ENCODE peak calls at places on chromosomes 16 and 17, in nine cellular contexts. T is colonic mucosa, D is mucosa of descending colon, X is body of pancreas, K is astrocyte, H is cardiac muscle cell, L is MM.1S, I is fibroblast of lung, E is tibial nerve. O is an unnamed sample. For H3K4me1 and H3K36me3, the result is how much of the 10 kb centered on the place peaks cover.

GRCh38 chr16:21626659-21627277 is 25.6 kb downstream of the IGSF6 start:
- DNase-seq in T (no peak), D (no peak), X (no peak), K (peak), H (peak), L (no peak), I (peak), E (peak), O (peak)

GRCh38 chr17:8503807-8504206 is 68.1 kb downstream of the NDEL1 start:
- DNase-seq in T (no peak), D (no peak), X (no peak), K (no peak), H (no peak), L (no peak), I (no peak), E (no peak), O (peak)

GRCh38 chr16:86261379-86261778 is 248.9 kb upstream of the FOXF1 start:
- DNase-seq in T (no peak), D (no peak), X (no peak), K (no peak), H (peak), L (peak), I (peak), E (no peak), O (peak)

GRCh38 chr17:17298108-17298507 is 5.1 kb upstream of the NT5M start:
- DNase-seq in T (no peak), D (no peak), X (no peak), K (no peak), H (no peak), L (peak), I (no peak), E (no peak), O (no peak)

GRCh38 chr17:57319806-57320205 is 63.5 kb downstream of the MSI2 start:
- DNase-seq in T (no peak), D (no peak), X (no peak), K (no peak), H (no peak), L (no peak), I (no peak), E (no peak), O (no peak)

GRCh38 chr16:373020-373598 is 2.8 kb upstream of the MRPL28 start:
- DNase-seq in T (no peak), D (no peak), X (no peak), K (no peak), H (no peak), L (no peak), I (no peak), E (no peak), O (no peak)

GRCh38 chr16:30350134-30350871 is 4.8 kb downstream of the CD2BP2 start:
- DNase-seq in T (no peak), D (no peak), X (no peak), K (peak), H (no peak), L (peak), I (peak), E (no peak), O (no peak)

GRCh38 chr16:85152414-85153030 is 40.2 kb upstream of the CIBAR2 start:
- DNase-seq in T (no peak), D (no peak), X (no peak), K (no peak), H (no peak), L (no peak), I (no peak), E (no peak), O (peak)

GRCh38 chr17:37844158-37844976 is 79.8 kb upstream of the TBC1D3K start:
- DNase-seq in T (peak), D (peak), X (peak), K (peak), H (peak), L (peak), I (peak), E (peak), O (peak)

GRCh38 chr17:42573095-42573494 is 4.4 kb downstream of the PSMC3IP start:
- DNase-seq in T (no peak), D (no peak), X (no peak), K (no peak), H (no peak), L (no peak), I (no peak), E (no peak), O (no peak)

GRCh38 chr17:19311421-19312215 is 50.9 kb downstream of the B9D1 start:
- DNase-seq in T (no peak), D (no peak), X (no peak), K (peak), H (peak), L (peak), I (peak), E (no peak), O (no peak)

GRCh38 chr16:84438971-84439696 is 65.3 kb downstream of the MEAK7 start:
- DNase-seq in T (no peak), D (no peak), X (no peak), K (no peak), H (no peak), L (no peak), I (no peak), E (no peak), O (no peak)

GRCh38 chr16:81945665-81946064 is 65.6 kb downstream of the SDR42E1 start:
- DNase-seq in T (no peak), D (no peak), X (no peak), K (peak), H (peak), L (no peak), I (peak), E (no peak), O (no peak)

GRCh38 chr16:12458591-12459400 is 344.9 kb downstream of the CPPED1 start:
- DNase-seq in T (no peak), D (peak), X (no peak), K (no peak), H (peak), L (no peak), I (no peak), E (peak), O (no peak)

GRCh38 chr17:42522798-42523278 is 13.2 kb upstream of the NAGLU start:
- DNase-seq in T (no peak), D (no peak), X (no peak), K (no peak), H (no peak), L (no peak), I (no peak), E (no peak), O (no peak)

GRCh38 chr16:75496546-75496945 is 1.3 kb upstream of the CHST6 start:
- DNase-seq in T (no peak), D (no peak), X (no peak), K (peak), H (peak), L (no peak), I (peak), E (no peak), O (no peak)

GRCh38 chr16:1763521-1764511 is 7.5 kb downstream of the NME3 start:
- DNase-seq in T (no peak), D (no peak), X (no peak), K (no peak), H (peak), L (no peak), I (peak), E (no peak), O (peak)

GRCh38 chr16:27526169-27526568 is 23.5 kb downstream of the GTF3C1 start:
- DNase-seq in T (no peak), D (no peak), X (peak), K (no peak), H (peak), L (no peak), I (no peak), E (no peak), O (peak)

GRCh38 chr17:8673621-8674020 is 43.1 kb upstream of the MYH10 start:
- DNase-seq in T (no peak), D (no peak), X (peak), K (peak), H (peak), L (no peak), I (peak), E (no peak), O (peak)

GRCh38 chr16:57976331-57976796 is 5.4 kb upstream of the CNGB1 start:
- DNase-seq in T (no peak), D (no peak), X (no peak), K (peak), H (peak), L (no peak), I (peak), E (no peak), O (no peak)

GRCh38 chr17:73569758-73570319 is 74.4 kb downstream of the SDK2 start:
- DNase-seq in T (no peak), D (no peak), X (no peak), K (no peak), H (no peak), L (no peak), I (no peak), E (no peak), O (no peak)

GRCh38 chr16:4936181-4936990 is 562 bp downstream of the PPL start:
- DNase-seq in T (peak), D (peak), X (peak), K (no peak), H (no peak), L (no peak), I (no peak), E (no peak), O (peak)

DNA sequence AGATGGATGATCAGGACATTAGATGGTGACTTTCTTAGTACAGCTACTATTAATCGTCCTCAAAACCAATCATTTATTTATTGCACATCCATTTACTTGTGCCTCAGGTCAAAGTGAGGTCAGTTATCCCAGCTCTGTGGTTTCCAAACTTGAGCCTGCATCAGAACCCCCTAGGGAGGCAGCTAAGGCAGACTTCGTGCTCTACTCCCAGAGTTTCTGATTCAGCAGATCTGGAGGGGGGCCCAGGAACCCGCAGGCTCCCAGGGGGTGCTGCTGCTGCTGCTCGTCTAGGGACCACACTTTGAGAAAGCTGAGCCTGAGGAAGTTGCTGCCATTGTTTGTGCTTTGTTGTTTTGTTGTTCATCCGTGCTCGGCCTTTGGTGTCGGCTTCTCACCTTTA is 44.0 kb upstream of the CLEC18B start:
- DNase-seq in T (no peak), D (no peak), X (no peak), K (no peak), H (peak), L (no peak), I (no peak), E (no peak), O (no peak)
- H3K4me1 ChIP-seq in T (under half), D (under half), X (under half), K (under half), H (under half), L (under half), I (under half), E (under half), O (under half)

DNA sequence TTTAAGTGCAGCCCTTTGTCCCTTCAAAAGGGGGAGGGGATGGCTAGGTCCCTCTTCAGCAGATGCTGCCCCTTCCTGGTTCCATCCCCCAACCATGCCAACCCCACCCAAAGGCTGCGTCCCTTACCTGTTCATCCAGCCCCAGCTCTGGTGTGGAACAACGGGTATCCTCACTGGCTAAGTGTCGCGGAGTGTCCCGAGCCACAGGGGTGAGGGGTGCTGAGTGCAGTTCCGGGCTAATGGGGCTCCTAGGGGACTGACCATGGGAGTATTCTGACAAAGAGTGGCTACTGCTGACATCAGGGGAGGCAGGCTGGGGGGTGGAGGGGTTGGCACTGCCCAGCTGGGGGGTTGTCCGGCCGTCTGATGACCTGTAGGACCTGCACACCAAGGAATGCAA is 32.9 kb downstream of the STH start:
- DNase-seq in T (no peak), D (no peak), X (no peak), K (no peak), H (no peak), L (no peak), I (no peak), E (no peak), O (no peak)
- H3K36me3 ChIP-seq in T (under half), D (under half), X (under half), K (half or more), H (half or more), L (under half), I (under half), E (half or more), O (half or more)

DNA sequence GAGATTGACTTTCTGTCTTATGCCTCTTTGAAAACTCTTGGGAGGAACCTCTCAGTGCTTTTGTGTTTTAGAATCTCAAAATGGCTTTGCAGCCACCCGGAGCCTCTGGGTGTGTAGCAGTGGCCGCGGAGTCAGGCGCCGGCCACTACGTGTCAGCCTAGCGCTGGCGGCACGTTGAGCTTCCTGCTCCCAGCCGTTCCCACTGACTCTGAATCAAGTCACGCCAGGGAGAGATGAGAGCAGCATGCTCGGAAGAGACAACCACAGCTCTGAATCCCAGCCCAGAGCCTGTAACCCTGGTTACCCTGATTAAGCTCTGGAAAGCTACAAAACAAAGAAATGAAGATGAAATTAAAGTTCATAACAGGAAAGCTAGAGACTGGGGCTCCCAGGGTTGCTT is 97.4 kb upstream of the CACNG5 start:
- DNase-seq in T (no peak), D (no peak), X (peak), K (peak), H (peak), L (no peak), I (peak), E (no peak), O (peak)
- TF ChIP-seq CTCF in T (no peak), D (no peak), X (no peak), K (no peak), H (peak), L (no peak), I (peak), E (no peak), O (peak)

GRCh38 chr17:70581459-70581858 is 412.1 kb downstream of the KCNJ2 start:
- DNase-seq in T (no peak), D (no peak), X (no peak), K (no peak), H (no peak), L (no peak), I (no peak), E (no peak), O (no peak)
- H3K4me1 ChIP-seq in T (under half), D (under half), X (under half), K (under half), H (under half), L (under half), I (under half), E (under half), O (under half)

O was measured in BE2C.